ENCODE peak calls at places on chromosomes 1 and 21, in five cellular contexts. One of them, this sample, is unnamed.

GRCh38 chr1:162357681-162358266 is 18.9 kb downstream of the SPATA46 start:
- DNase-seq in tibial nerve: no peak
- DNase-seq in RWPE2: no peak
- DNase-seq in adrenal gland: no peak
- DNase-seq in psoas muscle: no peak
- DNase-seq in this sample: no peak

GRCh38 chr1:153572569-153573015 is 6.9 kb upstream of the S100A2 start:
- DNase-seq in tibial nerve: peak; percentile 85
- DNase-seq in RWPE2: peak; percentile 84
- DNase-seq in adrenal gland: peak; percentile 94
- DNase-seq in psoas muscle: peak; percentile 82
- DNase-seq in this sample: peak; percentile 44

GRCh38 chr1:204507317-204508105 is 8.7 kb upstream of the MDM4 start:
- DNase-seq in tibial nerve: no peak
- DNase-seq in RWPE2: no peak
- DNase-seq in adrenal gland: peak; percentile 35
- DNase-seq in psoas muscle: no peak
- DNase-seq in this sample: no peak

GRCh38 chr1:5976726-5977493 is 15.3 kb downstream of the NPHP4 start:
- DNase-seq in tibial nerve: no peak
- DNase-seq in RWPE2: no peak
- DNase-seq in adrenal gland: no peak
- DNase-seq in psoas muscle: no peak
- DNase-seq in this sample: no peak

GRCh38 chr1:227072991-227073390 is 132.9 kb downstream of the COQ8A start:
- DNase-seq in tibial nerve: no peak
- DNase-seq in RWPE2: no peak
- DNase-seq in adrenal gland: no peak
- DNase-seq in psoas muscle: no peak
- DNase-seq in this sample: no peak

GRCh38 chr1:16012590-16013219 is 5.1 kb downstream of the HSPB7 start:
- DNase-seq in tibial nerve: peak; percentile 30
- DNase-seq in RWPE2: no peak
- DNase-seq in adrenal gland: peak; percentile 93
- DNase-seq in psoas muscle: peak; percentile 87
- DNase-seq in this sample: no peak

GRCh38 chr1:31739281-31739853 is 24.8 kb downstream of the ADGRB2 start:
- DNase-seq in tibial nerve: no peak
- DNase-seq in RWPE2: no peak
- DNase-seq in adrenal gland: no peak
- DNase-seq in psoas muscle: no peak
- DNase-seq in this sample: no peak

GRCh38 chr1:244065063-244065788 is 14.1 kb downstream of the ZBTB18 start:
- DNase-seq in tibial nerve: no peak
- DNase-seq in RWPE2: no peak
- DNase-seq in adrenal gland: no peak
- DNase-seq in psoas muscle: no peak
- DNase-seq in this sample: no peak

GRCh38 chr1:15168479-15168878 is 14.9 kb downstream of the TMEM51 start:
- DNase-seq in tibial nerve: no peak
- DNase-seq in RWPE2: no peak
- DNase-seq in adrenal gland: peak; percentile 69
- DNase-seq in psoas muscle: no peak
- DNase-seq in this sample: no peak

GRCh38 chr1:58748625-58749198 is 35.1 kb downstream of the JUN start:
- DNase-seq in tibial nerve: no peak
- DNase-seq in RWPE2: no peak
- DNase-seq in adrenal gland: no peak
- DNase-seq in psoas muscle: no peak
- DNase-seq in this sample: no peak

GRCh38 chr1:200206761-200207160 is 179.3 kb downstream of the NR5A2 start:
- DNase-seq in tibial nerve: no peak
- DNase-seq in RWPE2: no peak
- DNase-seq in adrenal gland: no peak
- DNase-seq in psoas muscle: no peak
- DNase-seq in this sample: no peak

GRCh38 chr1:39701092-39701460 is 9.8 kb upstream of the HPCAL4 start:
- DNase-seq in tibial nerve: peak; percentile 24
- DNase-seq in RWPE2: no peak
- DNase-seq in adrenal gland: peak; percentile 27
- DNase-seq in psoas muscle: no peak
- DNase-seq in this sample: no peak

GRCh38 chr1:197441990-197442389 is 173.9 kb downstream of the CRB1 start:
- DNase-seq in tibial nerve: peak; percentile 67
- DNase-seq in RWPE2: no peak
- DNase-seq in adrenal gland: peak; percentile 10
- DNase-seq in psoas muscle: no peak
- DNase-seq in this sample: no peak

GRCh38 chr1:36446780-36447179 is 3.5 kb downstream of the OSCP1 start:
- DNase-seq in tibial nerve: no peak
- DNase-seq in RWPE2: no peak
- DNase-seq in adrenal gland: no peak
- DNase-seq in psoas muscle: no peak
- DNase-seq in this sample: no peak

GRCh38 chr1:36446261-36446660 is 4.0 kb downstream of the OSCP1 start:
- DNase-seq in tibial nerve: no peak
- DNase-seq in RWPE2: no peak
- DNase-seq in adrenal gland: no peak
- DNase-seq in psoas muscle: no peak
- DNase-seq in this sample: no peak

GRCh38 chr1:36440044-36440443 is 10.2 kb downstream of the OSCP1 start:
- DNase-seq in tibial nerve: no peak
- DNase-seq in RWPE2: no peak
- DNase-seq in adrenal gland: no peak
- DNase-seq in psoas muscle: no peak
- DNase-seq in this sample: no peak

GRCh38 chr1:36442337-36442736 is 7.9 kb downstream of the OSCP1 start:
- DNase-seq in tibial nerve: no peak
- DNase-seq in RWPE2: no peak
- DNase-seq in adrenal gland: no peak
- DNase-seq in psoas muscle: no peak
- DNase-seq in this sample: no peak

DNA sequence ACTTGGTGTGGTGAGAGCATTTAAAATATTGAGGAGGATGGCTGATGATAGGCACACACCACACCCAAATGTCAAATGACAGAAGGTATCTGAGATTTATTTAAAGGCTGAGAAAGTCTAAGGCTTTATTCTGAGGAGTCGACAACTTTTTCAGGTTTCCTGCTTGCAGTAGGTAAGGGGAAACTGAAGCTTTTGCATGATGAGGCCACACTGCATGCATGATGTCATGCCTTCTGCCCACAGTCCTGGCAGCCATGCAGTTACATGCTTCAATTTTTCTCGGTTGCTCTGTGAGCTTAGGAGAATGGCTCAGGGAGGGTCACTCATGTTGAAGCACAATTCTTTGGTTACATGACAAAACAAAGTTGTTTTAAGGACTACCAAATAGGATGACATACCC is 7.0 kb downstream of the OSCP1 start:
- DNase-seq in tibial nerve: no peak
- DNase-seq in RWPE2: no peak
- DNase-seq in adrenal gland: no peak
- DNase-seq in psoas muscle: no peak
- DNase-seq in this sample: no peak
- H3K4me3 ChIP-seq in tibial nerve: no peak overlapping the region
- H3K4me3 ChIP-seq in RWPE2: no peak overlapping the region
- H3K4me3 ChIP-seq in adrenal gland: no peak overlapping the region
- H3K4me3 ChIP-seq in psoas muscle: no peak overlapping the region
- H3K4me3 ChIP-seq in this sample: no peak overlapping the region

DNA sequence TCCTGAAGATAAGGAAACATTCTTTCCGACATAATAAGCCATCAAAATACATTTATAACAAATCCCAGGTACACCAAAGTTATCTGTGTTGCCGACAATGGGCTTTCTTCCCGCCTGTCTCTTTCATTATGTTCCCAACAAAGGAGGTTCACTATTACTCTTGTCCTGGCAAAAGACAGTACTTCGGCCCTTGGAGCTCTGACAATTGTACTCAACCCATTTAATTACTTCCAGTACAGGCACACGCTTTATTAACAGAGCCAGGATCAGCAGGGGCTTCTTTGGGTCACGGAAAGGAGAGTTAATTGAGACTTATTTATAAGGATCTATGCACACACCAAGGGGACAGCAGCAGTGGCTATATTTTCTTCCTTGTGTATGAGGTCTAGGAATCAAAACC is 46.6 kb upstream of the DUSP10 start:
- DNase-seq in tibial nerve: no peak
- DNase-seq in RWPE2: no peak
- DNase-seq in adrenal gland: no peak
- DNase-seq in psoas muscle: no peak
- DNase-seq in this sample: no peak
- H3K36me3 ChIP-seq in tibial nerve: no peaks in the 10 kb centered on the region
- H3K36me3 ChIP-seq in RWPE2: no peaks in the 10 kb centered on the region
- H3K36me3 ChIP-seq in adrenal gland: no peaks in the 10 kb centered on the region
- H3K36me3 ChIP-seq in psoas muscle: no peaks in the 10 kb centered on the region
- H3K36me3 ChIP-seq in this sample: no peaks in the 10 kb centered on the region

DNA sequence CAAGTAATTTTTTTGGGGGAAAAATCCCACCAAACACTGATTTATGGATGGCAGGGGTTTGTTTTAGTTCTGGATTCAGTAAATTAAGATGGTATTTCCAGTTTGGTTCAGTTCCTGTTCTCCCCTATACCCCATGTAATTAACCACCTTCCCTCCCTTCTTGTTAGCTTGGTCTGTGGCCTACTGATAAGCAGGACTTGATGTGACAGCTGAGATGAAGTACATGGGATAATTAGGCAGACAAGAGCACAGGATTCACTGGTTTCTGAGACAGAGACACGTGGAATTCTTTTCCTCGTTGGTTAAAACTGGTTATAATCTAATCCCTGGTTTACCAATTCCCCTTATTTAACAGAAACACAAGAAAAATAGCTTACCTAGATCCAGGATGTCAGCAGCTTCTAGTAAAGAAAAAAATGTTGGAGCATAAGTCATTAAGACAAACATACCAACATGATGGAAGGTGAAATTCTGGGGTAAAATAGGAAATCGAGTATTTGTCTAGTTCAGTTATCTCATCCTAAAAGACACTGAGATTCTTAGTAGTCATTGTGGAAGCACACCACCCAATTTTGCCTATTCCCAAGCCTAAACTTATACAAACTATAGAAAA is 81.5 kb downstream of the SCMH1 start:
- DNase-seq in tibial nerve: no peak
- DNase-seq in RWPE2: no peak
- DNase-seq in adrenal gland: no peak
- DNase-seq in psoas muscle: no peak
- DNase-seq in this sample: no peak
- H3K4me1 ChIP-seq in tibial nerve: no peaks in the 10 kb centered on the region
- H3K4me1 ChIP-seq in RWPE2: peaks cover 8% of the 10 kb centered on the region
- H3K4me1 ChIP-seq in adrenal gland: no peaks in the 10 kb centered on the region
- H3K4me1 ChIP-seq in psoas muscle: no peaks in the 10 kb centered on the region
- H3K4me1 ChIP-seq in this sample: no peaks in the 10 kb centered on the region

GRCh38 chr21:33019516-33019884 is 6.2 kb upstream of the OLIG2 start:
- DNase-seq in tibial nerve: no peak
- DNase-seq in RWPE2: no peak
- DNase-seq in adrenal gland: no peak
- DNase-seq in psoas muscle: no peak
- DNase-seq in this sample: no peak

GRCh38 chr21:33021150-33021549 is 4.6 kb upstream of the OLIG2 start:
- DNase-seq in tibial nerve: no peak
- DNase-seq in RWPE2: no peak
- DNase-seq in adrenal gland: no peak
- DNase-seq in psoas muscle: no peak
- DNase-seq in this sample: no peak

GRCh38 chr21:33019885-33020557 is 5.7 kb upstream of the OLIG2 start:
- DNase-seq in tibial nerve: no peak
- DNase-seq in RWPE2: no peak
- DNase-seq in adrenal gland: no peak
- DNase-seq in psoas muscle: no peak
- DNase-seq in this sample: no peak

GRCh38 chr21:33021667-33022066 is 4.1 kb upstream of the OLIG2 start:
- DNase-seq in tibial nerve: no peak
- DNase-seq in RWPE2: no peak
- DNase-seq in adrenal gland: no peak
- DNase-seq in psoas muscle: no peak
- DNase-seq in this sample: no peak

GRCh38 chr21:33020558-33021100 is 5.1 kb upstream of the OLIG2 start:
- DNase-seq in tibial nerve: no peak
- DNase-seq in RWPE2: no peak
- DNase-seq in adrenal gland: no peak
- DNase-seq in psoas muscle: no peak
- DNase-seq in this sample: no peak
- H3K4me3 ChIP-seq in tibial nerve: no peak overlapping the region
- H3K4me3 ChIP-seq in RWPE2: no peak overlapping the region
- H3K4me3 ChIP-seq in adrenal gland: no peak overlapping the region
- H3K4me3 ChIP-seq in psoas muscle: no peak overlapping the region
- H3K4me3 ChIP-seq in this sample: peak overlapping the region; percentile 35

GRCh38 chr21:46645840-46646239 is 10.4 kb downstream of the PRMT2 start:
- DNase-seq in tibial nerve: no peak
- DNase-seq in RWPE2: no peak
- DNase-seq in adrenal gland: no peak
- DNase-seq in psoas muscle: no peak
- DNase-seq in this sample: no peak
- H3K36me3 ChIP-seq in tibial nerve: peaks cover 97% of the 10 kb centered on the region
- H3K36me3 ChIP-seq in RWPE2: peaks cover 84% of the 10 kb centered on the region
- H3K36me3 ChIP-seq in adrenal gland: no peaks in the 10 kb centered on the region
- H3K36me3 ChIP-seq in psoas muscle: peaks cover 83% of the 10 kb centered on the region
- H3K36me3 ChIP-seq in this sample: peaks cover 94% of the 10 kb centered on the region

DNA sequence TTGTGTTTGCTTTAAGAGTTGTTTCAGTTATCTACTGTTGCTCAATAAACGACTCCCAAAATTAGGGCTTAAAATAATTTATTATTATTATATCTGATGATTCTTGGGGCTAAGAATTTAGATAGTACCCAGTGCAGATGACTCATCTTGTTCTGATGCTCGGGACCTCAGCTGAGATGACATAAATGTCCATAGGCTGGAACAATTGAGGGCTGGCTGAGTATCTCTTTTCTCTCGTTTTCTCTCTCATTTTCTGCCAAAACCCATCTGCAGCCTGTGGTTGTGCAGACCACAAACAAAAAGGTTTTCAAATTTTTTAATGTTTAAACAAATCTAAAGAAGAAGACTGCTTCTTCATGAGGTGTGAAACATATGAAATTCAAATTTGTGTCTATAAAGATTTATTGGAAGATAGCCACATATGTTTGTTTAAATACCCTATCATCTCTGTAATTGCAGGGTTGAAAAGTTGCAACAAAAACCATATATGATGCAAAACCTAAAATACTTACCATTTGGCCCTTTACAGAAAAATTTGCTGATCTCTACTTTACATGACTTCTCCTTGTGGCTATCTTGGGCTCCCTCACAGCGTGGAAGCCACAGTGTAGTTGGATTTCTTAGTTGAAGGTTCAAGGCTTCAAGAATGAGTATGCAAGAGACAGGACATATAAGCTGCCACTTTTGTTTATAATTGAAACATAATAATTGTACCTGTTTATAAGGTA is 14.8 kb upstream of the PTPRC start:
- DNase-seq in tibial nerve: no peak
- DNase-seq in RWPE2: no peak
- DNase-seq in adrenal gland: no peak
- DNase-seq in psoas muscle: no peak
- DNase-seq in this sample: no peak
- H3K4me1 ChIP-seq in tibial nerve: no peaks in the 10 kb centered on the region
- H3K4me1 ChIP-seq in RWPE2: peaks cover 4% of the 10 kb centered on the region
- H3K4me1 ChIP-seq in adrenal gland: no peaks in the 10 kb centered on the region
- H3K4me1 ChIP-seq in psoas muscle: no peaks in the 10 kb centered on the region
- H3K4me1 ChIP-seq in this sample: peaks cover 92% of the 10 kb centered on the region